ENCODE peak calls at places on chromosomes 5 and 9, in six cellular contexts. One of them, this sample, is unnamed.

GRCh38 chr5:161850491-161850890 is 2.6 kb downstream of the GABRA1 start:
- DNase-seq in nephron progenitor cell: no peak
- DNase-seq in left lobe of liver: no peak
- DNase-seq in NCI-H1436: no peak
- DNase-seq in GM19239: no peak
- DNase-seq in NCI-H1417: no peak
- DNase-seq in this sample: no peak

GRCh38 chr5:79890119-79890870 is 100.8 kb downstream of the MTX3 start:
- DNase-seq in nephron progenitor cell: no peak
- DNase-seq in left lobe of liver: no peak
- DNase-seq in NCI-H1436: no peak
- DNase-seq in GM19239: no peak
- DNase-seq in NCI-H1417: no peak
- DNase-seq in this sample: no peak

GRCh38 chr5:128674837-128675446 is 136.9 kb upstream of the FBN2 start:
- DNase-seq in nephron progenitor cell: peak
- DNase-seq in left lobe of liver: peak
- DNase-seq in NCI-H1436: no peak
- DNase-seq in GM19239: peak
- DNase-seq in NCI-H1417: no peak
- DNase-seq in this sample: peak

GRCh38 chr9:123235448-123235847 is 32.9 kb downstream of the STRBP start:
- DNase-seq in nephron progenitor cell: no peak
- DNase-seq in left lobe of liver: no peak
- DNase-seq in NCI-H1436: no peak
- DNase-seq in GM19239: peak
- DNase-seq in NCI-H1417: no peak
- DNase-seq in this sample: no peak

GRCh38 chr9:136303825-136304416 is at the start of gene CCDC187:
- DNase-seq in nephron progenitor cell: no peak
- DNase-seq in left lobe of liver: no peak
- DNase-seq in NCI-H1436: no peak
- DNase-seq in GM19239: no peak
- DNase-seq in NCI-H1417: no peak
- DNase-seq in this sample: no peak

GRCh38 chr9:91138760-91139159 is 223.0 kb downstream of the AUH start:
- DNase-seq in nephron progenitor cell: no peak
- DNase-seq in left lobe of liver: no peak
- DNase-seq in NCI-H1436: no peak
- DNase-seq in GM19239: no peak
- DNase-seq in NCI-H1417: no peak
- DNase-seq in this sample: no peak

GRCh38 chr5:129177451-129177850 is 82.9 kb downstream of the ISOC1 start:
- DNase-seq in nephron progenitor cell: no peak
- DNase-seq in left lobe of liver: no peak
- DNase-seq in NCI-H1436: no peak
- DNase-seq in GM19239: no peak
- DNase-seq in NCI-H1417: no peak
- DNase-seq in this sample: no peak

GRCh38 chr5:11076945-11077613 is 316.0 kb upstream of the DAP start:
- DNase-seq in nephron progenitor cell: no peak
- DNase-seq in left lobe of liver: no peak
- DNase-seq in NCI-H1436: no peak
- DNase-seq in GM19239: no peak
- DNase-seq in NCI-H1417: no peak
- DNase-seq in this sample: no peak